ENCODE peak calls at places on chromosomes 3 and 15, in five cellular contexts. N, G, A, E and T are unnamed samples.

GRCh38 chr15:34725565-34725964 is 29.2 kb downstream of the GJD2 start:
- DNase-seq in N (no peak), A (no peak), G (no peak), E (peak), T (no peak)

GRCh38 chr15:69141286-69141701 is 19.1 kb upstream of the GLCE start:
- DNase-seq in E (no peak), A (no peak), N (no peak), G (no peak), T (peak)

GRCh38 chr3:127252446-127252845 is 35.4 kb downstream of the PRR20G start:
- DNase-seq in E (no peak), A (no peak), G (no peak), N (no peak), T (no peak)

GRCh38 chr15:77016321-77016695 is 21.4 kb downstream of the PSTPIP1 start:
- DNase-seq in A (no peak), N (no peak), G (no peak), E (no peak), T (no peak)

GRCh38 chr15:101013769-101014223 is 94.6 kb downstream of the LRRK1 start:
- DNase-seq in G (no peak), N (no peak), E (no peak), A (no peak), T (no peak)

GRCh38 chr3:125594581-125595011 is 701 bp downstream of the OSBPL11 start:
- DNase-seq in G (peak), A (peak), N (no peak), E (no peak), T (no peak)

GRCh38 chr15:74200394-74200793 is 2.2 kb downstream of the STRA6 start:
- DNase-seq in N (peak), E (peak), G (no peak), A (peak), T (peak)

GRCh38 chr15:79592126-79592525 is 160.0 kb downstream of the MINAR1 start:
- DNase-seq in E (no peak), G (no peak), A (no peak), N (no peak), T (no peak)

GRCh38 chr15:100968043-100968966 is 49.1 kb downstream of the LRRK1 start:
- DNase-seq in G (no peak), E (no peak), A (peak), N (no peak), T (no peak)